ENCODE peak calls at places on chromosome X, in ten cellular contexts. L, B, Q, Y, M, Z, G, K, U and N are unnamed samples.

GRCh38 chrX:68897118-68897517 is 68.3 kb downstream of the EFNB1 start:
- DNase-seq in L (no peak), B (no peak), Q (no peak), Y (no peak), M (no peak), Z (no peak), G (no peak), K (no peak), U (no peak), N (no peak)

GRCh38 chrX:39595977-39596376 is 501.8 kb downstream of the BCOR start:
- DNase-seq in L (no peak), B (no peak), Q (no peak), Y (no peak), M (no peak), Z (no peak), G (no peak), K (no peak), U (no peak), N (no peak)

GRCh38 chrX:107686026-107686425 is 57.7 kb downstream of the PRPS1 start:
- DNase-seq in L (no peak), B (no peak), Q (no peak), Y (no peak), M (no peak), Z (no peak), G (no peak), K (no peak), U (no peak), N (no peak)

GRCh38 chrX:40147399-40148188 is 49.8 kb upstream of the BCOR start:
- DNase-seq in L (no peak), B (no peak), Q (no peak), Y (no peak), M (no peak), Z (peak), G (no peak), K (no peak), U (no peak), N (no peak)

GRCh38 chrX:24494544-24495113 is 29.5 kb downstream of the PDK3 start:
- DNase-seq in L (peak), B (no peak), Q (peak), Y (no peak), M (no peak), Z (peak), G (peak), K (no peak), U (peak), N (peak)

GRCh38 chrX:101415180-101416130 is 7.4 kb downstream of the HNRNPH2 start:
- DNase-seq in L (peak), B (no peak), Q (peak), Y (no peak), M (no peak), Z (peak), G (no peak), K (peak), U (no peak), N (no peak)

GRCh38 chrX:150088042-150088441 is 149.8 kb upstream of the EOLA2 start:
- DNase-seq in L (no peak), B (no peak), Q (no peak), Y (no peak), M (no peak), Z (no peak), G (no peak), K (no peak), U (no peak), N (no peak)

GRCh38 chrX:23334871-23335599 is 386 bp downstream of the PTCHD1 start:
- DNase-seq in L (no peak), B (no peak), Q (no peak), Y (no peak), M (no peak), Z (peak), G (no peak), K (no peak), U (no peak), N (no peak)

GRCh38 chrX:24341795-24342194 is 18.6 kb upstream of the SUPT20HL1 start:
- DNase-seq in L (peak), B (no peak), Q (peak), Y (no peak), M (no peak), Z (no peak), G (peak), K (no peak), U (no peak), N (no peak)

GRCh38 chrX:50067435-50068292 is 133.1 kb downstream of the AKAP4 start:
- DNase-seq in L (peak), B (no peak), Q (peak), Y (no peak), M (no peak), Z (peak), G (no peak), K (no peak), U (no peak), N (no peak)

GRCh38 chrX:154516655-154517100 is 646 bp upstream of the FAM3A start:
- DNase-seq in L (no peak), B (no peak), Q (peak), Y (no peak), M (no peak), Z (peak), G (no peak), K (no peak), U (peak), N (no peak)

GRCh38 chrX:48789366-48790220 is 3.2 kb downstream of the GATA1 start:
- DNase-seq in L (no peak), B (no peak), Q (no peak), Y (no peak), M (no peak), Z (no peak), G (no peak), K (no peak), U (no peak), N (no peak)

GRCh38 chrX:124335598-124335997 is 3.1 kb downstream of the TEX13D start:
- DNase-seq in L (no peak), B (no peak), Q (no peak), Y (no peak), M (no peak), Z (no peak), G (no peak), K (no peak), U (no peak), N (no peak)

GRCh38 chrX:34483980-34484379 is 173.1 kb downstream of the TMEM47 start:
- DNase-seq in L (no peak), B (no peak), Q (no peak), Y (no peak), M (no peak), Z (no peak), G (no peak), K (no peak), U (no peak), N (no peak)

GRCh38 chrX:100090931-100091330 is 319.1 kb downstream of the PCDH19 start:
- DNase-seq in L (peak), B (no peak), Q (peak), Y (no peak), M (no peak), Z (no peak), G (peak), K (no peak), U (no peak), N (no peak)

GRCh38 chrX:144732588-144732987 is 514.7 kb upstream of the SPANXN1 start:
- DNase-seq in L (peak), B (no peak), Q (peak), Y (no peak), M (no peak), Z (no peak), G (no peak), K (no peak), U (no peak), N (no peak)

GRCh38 chrX:78327370-78328048 is at the start of gene CYSLTR1:
- DNase-seq in L (no peak), B (no peak), Q (no peak), Y (no peak), M (no peak), Z (peak), G (no peak), K (no peak), U (no peak), N (no peak)

DNA sequence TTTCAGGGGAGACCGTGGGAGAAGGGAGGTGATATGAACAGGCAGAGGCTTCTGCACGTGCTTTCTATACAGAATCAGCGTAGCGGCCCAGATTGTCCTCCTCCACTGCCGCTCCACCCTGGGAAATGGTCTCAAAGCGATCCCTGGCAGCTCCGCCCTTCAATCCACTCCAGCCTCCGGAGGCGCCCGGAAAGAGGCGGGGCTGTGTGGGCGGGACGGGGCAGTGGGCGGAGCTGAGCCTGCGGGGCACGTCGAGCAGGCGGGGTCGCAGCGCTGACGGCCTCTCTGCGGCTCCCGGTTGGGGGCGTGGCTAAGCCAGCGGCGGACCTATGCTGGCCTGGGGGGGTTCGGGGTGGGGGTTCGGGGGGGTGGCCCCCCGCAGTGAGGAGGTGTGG is 210 bp upstream of the SMIM10L2A start:
- DNase-seq in L (peak), B (peak), Q (peak), Y (peak), M (peak), Z (peak), G (peak), K (peak), U (peak), N (peak)
- H3K4me3 ChIP-seq in L (no peak), B (peak), Q (peak), Y (peak), M (peak), Z (peak), G (peak), K (peak), U (peak), N (peak)

GRCh38 chrX:71283409-71284143 is at the start of gene NONO:
- DNase-seq in L (peak), B (peak), Q (peak), Y (peak), M (peak), Z (peak), G (peak), K (peak), U (peak), N (peak)
- TF ChIP-seq CTCF in L (peak), B (no peak), Q (peak), Y (no peak), M (no peak), Z (no peak), G (peak), K (no peak), U (no peak), N (peak)

DNA sequence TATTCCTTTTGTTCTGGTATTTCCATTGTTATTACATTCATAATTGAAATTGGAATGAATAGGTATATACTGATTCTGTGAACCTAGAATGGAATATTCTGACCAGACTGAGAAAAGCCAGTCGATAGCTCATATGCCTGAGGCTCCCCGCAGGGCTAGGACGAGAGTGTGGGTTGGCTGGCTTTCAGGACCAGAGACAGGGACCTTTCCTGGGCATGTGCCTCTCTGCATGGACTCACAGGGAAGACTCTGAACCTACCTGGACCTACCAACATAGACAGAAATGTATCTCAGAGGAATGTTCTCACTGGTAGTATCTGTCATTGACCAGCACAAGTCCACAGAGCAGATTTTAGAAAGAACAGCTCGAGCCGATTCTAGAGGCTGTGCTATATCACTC is 214.6 kb downstream of the FRMPD4 start:
- DNase-seq in L (peak), B (no peak), Q (no peak), Y (no peak), M (no peak), Z (no peak), G (no peak), K (no peak), U (no peak), N (no peak)
- H3K4me3 ChIP-seq in L (no peak), B (no peak), Q (no peak), Y (no peak), M (no peak), Z (no peak), G (no peak), K (no peak), U (no peak), N (no peak)

DNA sequence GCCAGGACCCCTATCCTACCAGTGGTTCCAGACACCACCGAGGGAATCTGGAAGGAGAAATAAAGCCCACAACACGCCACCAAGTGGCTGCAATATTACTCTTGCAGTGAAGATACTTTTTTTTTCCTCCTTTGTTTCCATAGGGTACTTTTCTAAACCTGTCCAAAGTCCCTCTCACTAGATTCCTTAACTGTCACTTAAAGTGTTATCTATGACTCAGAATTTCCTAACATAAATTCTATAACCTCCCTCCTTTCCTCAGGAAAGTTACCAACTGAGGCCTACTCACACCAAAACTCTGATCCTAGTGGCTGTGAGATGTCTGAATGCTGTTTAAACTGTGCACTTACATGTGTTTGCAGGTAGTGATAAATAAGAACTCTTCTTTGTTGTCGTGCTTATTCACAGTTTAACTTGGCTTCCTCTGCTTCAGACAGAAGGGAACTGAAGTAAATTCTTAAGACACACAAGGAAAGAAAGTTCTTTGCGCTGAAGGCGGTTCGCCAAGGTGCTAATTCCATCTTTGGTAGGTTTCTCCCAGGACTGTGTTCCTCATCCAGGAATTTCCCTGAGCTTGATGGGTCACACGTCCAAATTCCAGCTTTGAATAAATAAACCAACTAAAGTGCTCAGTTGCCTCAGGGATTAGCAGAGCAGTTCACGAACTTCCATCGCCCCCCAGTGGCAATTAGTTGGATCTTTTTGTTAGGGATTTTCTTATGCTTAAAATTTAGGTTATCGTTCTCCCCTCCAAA is 10.7 kb upstream of the HCCS start:
- DNase-seq in L (peak), B (no peak), Q (peak), Y (no peak), M (no peak), Z (peak), G (peak), K (no peak), U (peak), N (peak)
- TF ChIP-seq CTCF in L (peak), B (no peak), Q (peak), Y (no peak), M (peak), Z (peak), G (peak), K (peak), U (peak), N (peak)

DNA sequence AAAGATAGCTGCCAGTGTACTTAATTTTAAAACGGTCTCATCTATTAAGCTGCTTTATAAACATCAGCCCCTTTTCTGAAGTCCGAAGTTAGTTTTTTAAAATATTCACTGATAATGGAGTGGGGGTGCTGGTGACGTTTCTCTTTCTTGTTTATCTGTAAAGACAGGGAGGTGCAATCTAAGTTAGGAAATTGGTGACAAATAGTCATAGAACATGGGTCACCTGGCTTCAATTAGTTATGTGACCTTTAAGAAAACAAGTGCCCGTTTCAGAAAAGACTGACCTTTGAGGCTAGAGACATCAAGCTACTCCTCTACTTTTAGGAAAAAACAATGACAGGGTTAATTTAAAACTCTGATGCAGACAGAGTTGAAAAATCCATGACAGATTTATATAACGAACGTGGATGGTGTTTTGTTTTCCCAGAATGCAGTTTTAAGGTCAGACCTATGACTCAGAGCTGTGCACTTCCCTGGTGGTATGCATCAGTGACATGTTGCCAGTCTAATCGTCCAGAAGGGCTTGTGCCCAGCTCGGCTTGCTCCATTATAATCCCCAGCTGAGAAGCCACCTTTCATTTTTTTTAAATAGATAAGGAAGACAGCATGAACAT is 38.2 kb downstream of the FHL1 start:
- DNase-seq in L (no peak), B (no peak), Q (peak), Y (no peak), M (no peak), Z (no peak), G (no peak), K (no peak), U (no peak), N (no peak)
- H3K4me3 ChIP-seq in L (no peak), B (peak), Q (no peak), Y (no peak), M (peak), Z (no peak), G (no peak), K (no peak), U (no peak), N (no peak)

DNA sequence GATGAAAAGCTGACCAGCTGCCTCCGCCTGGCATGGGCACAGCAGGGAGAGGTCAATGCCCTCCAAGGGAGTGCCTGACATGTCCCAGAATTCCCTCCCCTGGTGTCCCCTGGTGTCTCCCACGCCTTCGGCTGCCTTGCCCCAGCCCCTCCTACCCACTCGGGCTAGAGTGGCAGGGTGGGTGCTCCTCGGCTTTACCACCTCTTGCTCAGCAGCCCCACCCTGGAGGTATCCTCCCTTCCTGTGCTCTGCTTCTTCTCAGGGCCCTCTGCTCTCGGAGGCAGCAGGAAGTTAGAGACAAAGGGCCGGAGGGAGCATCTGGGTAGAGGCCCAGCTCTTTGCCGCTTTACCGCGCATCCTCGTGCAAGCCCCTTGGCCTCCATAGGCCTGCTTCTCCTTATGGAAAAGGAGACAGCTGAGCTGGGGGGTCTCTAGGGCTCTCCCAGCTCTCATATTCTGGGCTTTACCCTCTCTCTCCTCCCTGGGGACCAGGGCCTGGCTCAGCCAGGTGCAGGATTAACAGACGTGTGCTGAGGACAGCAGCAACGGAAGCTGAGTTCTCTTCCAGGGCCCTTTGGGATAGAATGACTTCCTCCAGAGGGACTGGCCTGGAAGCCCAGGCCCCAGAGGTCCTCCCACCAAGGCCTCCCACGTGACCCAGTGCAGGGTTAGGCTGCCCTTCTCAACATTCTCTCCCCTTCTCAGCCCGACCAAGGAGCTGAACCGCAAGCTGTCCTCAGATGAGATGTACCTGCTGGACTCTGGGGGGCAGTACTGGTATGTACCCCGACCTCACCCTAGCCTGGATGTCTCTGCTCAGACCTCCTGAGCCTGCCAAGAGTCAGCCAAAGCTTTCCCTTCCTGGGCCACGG is 17.2 kb downstream of the XPNPEP2 start:
- DNase-seq in L (no peak), B (no peak), Q (no peak), Y (no peak), M (no peak), Z (peak), G (no peak), K (no peak), U (no peak), N (no peak)
- TF ChIP-seq CTCF in L (no peak), B (no peak), Q (no peak), Y (no peak), M (no peak), Z (peak), G (no peak), K (peak), U (no peak), N (no peak)

DNA sequence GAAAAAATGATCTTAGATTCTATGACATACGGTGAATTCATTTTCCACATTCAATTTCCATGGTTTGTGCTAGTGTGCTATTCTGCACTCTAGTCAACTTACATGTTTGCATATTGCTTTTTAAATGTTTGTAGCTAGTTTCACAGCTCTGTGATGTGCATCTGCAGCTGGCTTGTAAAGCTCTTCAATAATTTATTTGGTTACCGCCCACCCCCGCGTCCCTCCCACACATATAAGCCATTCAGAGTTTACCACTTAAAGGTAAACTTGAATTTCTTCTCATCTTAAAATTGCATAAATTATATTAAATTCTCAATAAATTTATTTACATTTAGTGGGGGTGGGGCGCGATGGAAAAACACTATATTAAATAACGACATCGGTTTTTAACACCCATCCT is 291 bp upstream of the NBDY start:
- DNase-seq in L (peak), B (no peak), Q (peak), Y (no peak), M (no peak), Z (no peak), G (no peak), K (no peak), U (no peak), N (no peak)
- H3K4me3 ChIP-seq in L (peak), B (peak), Q (peak), Y (peak), M (peak), Z (peak), G (peak), K (peak), U (peak), N (peak)

GRCh38 chrX:139126493-139126892 is 404.0 kb upstream of the F9 start:
- DNase-seq in L (peak), B (no peak), Q (no peak), Y (no peak), M (peak), Z (peak), G (no peak), K (no peak), U (no peak), N (peak)
- TF ChIP-seq CTCF in L (peak), B (no peak), Q (peak), Y (peak), M (peak), Z (peak), G (no peak), K (peak), U (no peak), N (peak)

DNA sequence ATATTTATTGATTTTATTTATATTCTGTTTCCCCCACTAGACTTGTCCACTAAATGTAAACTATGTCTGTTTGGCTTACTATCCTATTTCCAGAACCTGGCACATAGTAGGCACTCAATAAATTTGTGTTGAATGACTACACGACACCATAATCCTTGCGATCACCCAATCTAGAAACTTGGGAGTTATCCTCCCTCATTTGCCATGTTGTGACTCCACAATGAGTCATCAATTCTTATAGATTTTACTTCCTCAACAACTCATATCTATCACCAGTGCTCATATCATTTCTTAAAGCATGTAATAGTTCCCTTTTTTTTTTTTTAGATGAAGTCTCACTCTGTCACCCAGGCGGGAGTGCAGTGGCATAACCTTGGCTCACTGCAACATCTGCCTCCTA is 39.9 kb upstream of the VAMP7 start:
- DNase-seq in L (no peak), B (no peak), Q (no peak), Y (no peak), M (no peak), Z (no peak), G (no peak), K (no peak), U (no peak), N (no peak)
- H3K4me3 ChIP-seq in L (no peak), B (no peak), Q (no peak), Y (no peak), M (no peak), Z (no peak), G (no peak), K (no peak), U (no peak), N (no peak)